ENCODE peak calls at places on chromosomes 5 and 9, in ten cellular contexts. R, A, S, N, O, V, Q, J, W and M are unnamed samples.

GRCh38 chr5:36777105-36777757 is 99.3 kb upstream of the NIPBL start:
- DNase-seq in S (no peak), R (no peak), O (no peak), N (peak; percentile 52), Q (peak; percentile 37), W (no peak), V (peak; percentile 46), A (peak; percentile 30), J (no peak), M (peak; percentile 25)

GRCh38 chr5:57332350-57332749 is 150.3 kb downstream of the ACTBL2 start:
- DNase-seq in S (no peak), J (no peak), N (peak; percentile 44), W (no peak), O (no peak), R (no peak), A (peak; percentile 38), V (no peak), Q (no peak), M (no peak)

GRCh38 chr9:4237748-4238511 is 61.9 kb downstream of the GLIS3 start:
- DNase-seq in R (no peak), O (no peak), S (no peak), A (no peak), V (no peak), J (no peak), Q (no peak), N (no peak), W (no peak), M (no peak)

GRCh38 chr9:68643901-68644809 is 60.9 kb upstream of the PIP5K1B start:
- DNase-seq in N (no peak), S (no peak), J (no peak), R (no peak), V (no peak), W (no peak), Q (no peak), A (no peak), O (no peak), M (no peak)

GRCh38 chr5:643811-644271 is 31.7 kb downstream of the CEP72 start:
- DNase-seq in J (peak; percentile 52), O (no peak), V (no peak), N (no peak), Q (no peak), W (no peak), R (no peak), A (no peak), S (no peak), M (no peak)

GRCh38 chr5:72255237-72255636 is 64.8 kb downstream of the MRPS27 start:
- DNase-seq in S (no peak), R (no peak), A (no peak), V (no peak), W (no peak), Q (no peak), J (no peak), N (no peak), O (no peak), M (peak; percentile 38)

GRCh38 chr5:152274206-152274605 is 130.9 kb downstream of the NMUR2 start:
- DNase-seq in A (no peak), R (no peak), S (no peak), W (no peak), N (no peak), J (no peak), O (no peak), V (no peak), Q (no peak), M (no peak)

GRCh38 chr5:96972599-96973334 is 36.9 kb downstream of the LNPEP start:
- DNase-seq in O (no peak), W (no peak), J (no peak), V (no peak), S (no peak), Q (no peak), R (no peak), A (no peak), N (no peak), M (no peak)

GRCh38 chr5:116576043-116576713 is 1.6 kb upstream of the SEMA6A start:
- DNase-seq in W (peak; percentile 54), Q (peak; percentile 64), A (no peak), J (peak; percentile 69), R (no peak), O (peak; percentile 72), V (no peak), N (peak; percentile 76), S (no peak), M (peak; percentile 71)

GRCh38 chr5:17723876-17724275 is 89.6 kb downstream of the TAF11L14 start:
- DNase-seq in Q (no peak), R (no peak), A (no peak), N (no peak), J (no peak), S (no peak), W (no peak), V (no peak), O (no peak), M (no peak)

GRCh38 chr9:120758544-120758943 is 34.7 kb downstream of the FBXW2 start:
- DNase-seq in Q (no peak), W (no peak), A (no peak), S (no peak), V (no peak), J (no peak), R (no peak), O (no peak), N (no peak), M (no peak)

GRCh38 chr9:27059907-27060306 is 49.1 kb upstream of the TEK start:
- DNase-seq in N (peak; percentile 60), O (no peak), J (no peak), A (no peak), V (no peak), R (no peak), Q (no peak), S (no peak), W (no peak), M (no peak)

GRCh38 chr5:177425801-177426565 is 493 bp upstream of the GRK6 start:
- DNase-seq in W (peak; percentile 100), V (peak; percentile 100), O (peak; percentile 100), N (peak; percentile 100), R (peak; percentile 99), Q (peak; percentile 100), A (peak; percentile 100), J (peak; percentile 99), S (peak; percentile 100), M (peak; percentile 100)

GRCh38 chr5:73998496-73998895 is 372.5 kb downstream of the ARHGEF28 start:
- DNase-seq in S (no peak), J (no peak), Q (no peak), R (peak; percentile 4), V (peak; percentile 38), W (no peak), N (peak; percentile 34), A (no peak), O (no peak), M (no peak)

GRCh38 chr5:73999306-73999705 is 373.3 kb downstream of the ARHGEF28 start:
- DNase-seq in Q (no peak), N (no peak), O (no peak), V (no peak), J (no peak), W (no peak), S (no peak), A (no peak), R (no peak), M (no peak)

GRCh38 chr5:73997936-73998335 is 371.9 kb downstream of the ARHGEF28 start:
- DNase-seq in O (no peak), V (peak; percentile 11), A (no peak), W (no peak), Q (no peak), R (peak; percentile 9), S (no peak), N (no peak), J (no peak), M (no peak)

GRCh38 chr5:73996181-73996770 is 370.3 kb downstream of the ARHGEF28 start:
- DNase-seq in N (no peak), O (no peak), V (no peak), Q (no peak), S (no peak), A (no peak), W (no peak), J (no peak), R (peak; percentile 1), M (no peak)

DNA sequence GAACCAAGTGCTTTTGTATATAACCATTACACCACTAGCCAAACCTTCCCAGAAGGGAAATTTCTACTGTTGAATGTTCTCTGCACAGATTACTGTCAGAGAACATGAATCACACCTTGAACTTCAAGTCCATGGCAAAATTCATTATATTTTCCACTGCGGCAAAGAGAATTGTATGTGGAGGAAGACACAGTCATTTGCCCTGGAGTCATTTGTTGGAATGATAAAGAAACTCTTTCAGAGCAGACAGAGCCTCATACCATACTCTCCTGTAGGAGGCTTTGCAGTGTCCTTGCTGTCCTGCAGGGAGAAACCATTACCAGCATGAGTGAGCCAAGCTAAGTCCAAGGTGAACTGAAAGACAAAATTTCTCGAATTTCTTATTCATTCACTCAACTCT is 369.0 kb downstream of the ARHGEF28 start:
- DNase-seq in N (no peak), J (no peak), S (no peak), O (no peak), V (no peak), A (no peak), W (no peak), R (no peak), Q (no peak), M (no peak)
- TF ChIP-seq CTCF in N (no peak), J (no peak), S (no peak), O (no peak), V (peak; percentile 31), A (no peak), W (no peak), R (no peak), Q (no peak), M (no peak)

DNA sequence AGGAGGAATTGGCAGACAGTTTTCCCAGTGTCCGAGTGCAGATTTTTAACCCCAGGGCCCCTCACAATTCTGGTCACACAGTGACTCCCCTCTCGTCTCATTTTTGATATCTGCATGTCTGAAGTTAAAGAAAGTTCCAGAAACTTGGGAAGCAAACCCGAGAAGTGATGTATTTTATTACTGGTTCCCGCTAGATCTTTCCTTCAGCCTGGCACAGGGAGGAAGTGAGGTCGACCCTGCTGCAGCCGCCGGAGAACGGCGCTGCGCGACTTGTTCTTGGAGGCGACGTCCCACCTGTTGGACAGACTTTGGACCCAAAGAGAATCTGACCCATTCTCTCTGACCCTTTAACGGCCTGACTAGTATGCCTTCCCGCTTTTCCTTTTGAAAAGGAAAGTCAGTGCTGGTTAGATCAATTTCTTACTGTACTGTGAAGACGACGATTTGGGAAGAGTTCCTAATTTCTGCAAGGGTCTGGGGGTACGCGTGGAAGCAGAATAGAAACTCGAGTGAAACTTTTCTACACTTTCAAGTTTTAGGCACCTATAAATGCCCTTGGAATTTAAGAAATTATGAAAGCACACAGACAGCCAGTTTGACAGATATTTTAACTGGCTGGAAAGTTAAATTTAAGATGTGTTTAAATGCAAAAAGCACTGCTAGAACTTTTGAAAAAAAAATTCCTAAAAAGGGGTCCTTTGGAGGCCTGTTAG is 748 bp downstream of the OTULIN start:
- DNase-seq in A (no peak), O (no peak), Q (peak; percentile 29), S (no peak), N (no peak), J (peak; percentile 69), W (no peak), R (no peak), V (no peak), M (peak; percentile 74)
- TF ChIP-seq CTCF in A (no peak), O (no peak), Q (no peak), S (no peak), N (no peak), J (no peak), W (no peak), R (no peak), V (no peak), M (no peak)

GRCh38 chr9:126947529-126947928 is 32.9 kb downstream of the RALGPS1 start:
- DNase-seq in V (no peak), S (no peak), J (no peak), N (no peak), W (no peak), A (no peak), R (no peak), O (no peak), Q (no peak), M (no peak)
- TF ChIP-seq CTCF in V (peak; percentile 13), S (no peak), J (no peak), N (no peak), W (no peak), A (peak; percentile 43), R (no peak), O (no peak), Q (no peak), M (no peak)

GRCh38 chr5:155004138-155004744 is 9.3 kb upstream of the KIF4B start:
- DNase-seq in J (no peak), N (peak; percentile 30), R (no peak), Q (peak; percentile 45), S (no peak), V (no peak), A (no peak), O (no peak), W (no peak), M (no peak)
- TF ChIP-seq CTCF in J (peak; percentile 52), N (peak; percentile 54), R (peak; percentile 4), Q (peak; percentile 59), S (peak; percentile 28), V (peak; percentile 40), A (peak; percentile 47), O (no peak), W (peak; percentile 39), M (peak; percentile 24)